ENCODE peak calls at places on chromosomes 6 and 20, in ten cellular contexts. Q is K562, J is ovary, Z is adrenal gland, D is IMR-90, N is transverse colon, P is endothelial cell of umbilical vein, U is body of pancreas, T is H1, V is breast epithelium. Y is an unnamed sample.

GRCh38 chr20:43187476-43188233 is 2.1 kb downstream of the PTPRT start:
- DNase-seq in Q (peak; percentile 79), J (peak; percentile 75), Z (peak; percentile 56), D (peak; percentile 44), N (peak; percentile 64), P (peak; percentile 58), U (peak; percentile 70), T (peak; percentile 90), V (peak; percentile 74), Y (no peak)

GRCh38 chr20:18632196-18632789 is 44.4 kb downstream of the DTD1 start:
- DNase-seq in Q (peak; percentile 50), J (peak; percentile 80), Z (peak; percentile 75), D (peak; percentile 59), N (peak; percentile 46), P (peak; percentile 49), U (peak; percentile 49), T (peak; percentile 80), V (peak; percentile 20), Y (peak; percentile 76)

GRCh38 chr20:57211949-57212889 is 54.2 kb downstream of the BMP7 start:
- DNase-seq in Q (no peak), J (peak; percentile 67), Z (peak; percentile 63), D (peak; percentile 84), N (peak; percentile 43), P (no peak), U (peak; percentile 93), T (peak; percentile 75), V (peak; percentile 77), Y (peak; percentile 68)

GRCh38 chr6:115740907-115741306 is 319.8 kb downstream of the FRK start:
- DNase-seq in Q (no peak), J (no peak), Z (no peak), D (no peak), N (no peak), P (no peak), U (no peak), T (no peak), V (no peak), Y (no peak)

GRCh38 chr6:138571174-138571573 is 71.9 kb upstream of the NHSL1 start:
- DNase-seq in Q (no peak), J (no peak), Z (no peak), D (peak; percentile 26), N (no peak), P (no peak), U (no peak), T (no peak), V (no peak), Y (no peak)

GRCh38 chr6:159038914-159039884 is 5.6 kb downstream of the TAGAP start:
- DNase-seq in Q (no peak), J (no peak), Z (no peak), D (peak; percentile 38), N (no peak), P (no peak), U (no peak), T (no peak), V (no peak), Y (peak; percentile 29)

GRCh38 chr6:84648444-84648843 is 116.0 kb downstream of the TBX18 start:
- DNase-seq in Q (no peak), J (no peak), Z (no peak), D (no peak), N (no peak), P (no peak), U (no peak), T (no peak), V (no peak), Y (no peak)

GRCh38 chr20:60966031-60966430 is 286.0 kb upstream of the CDH4 start:
- DNase-seq in Q (no peak), J (no peak), Z (no peak), D (no peak), N (no peak), P (no peak), U (no peak), T (no peak), V (no peak), Y (no peak)

GRCh38 chr20:32432277-32432676 is 74.1 kb downstream of the ASXL1 start:
- DNase-seq in Q (no peak), J (no peak), Z (no peak), D (no peak), N (no peak), P (peak; percentile 52), U (no peak), T (no peak), V (no peak), Y (no peak)

GRCh38 chr6:55678330-55679224 is 99.6 kb upstream of the HMGCLL1 start:
- DNase-seq in Q (no peak), J (no peak), Z (no peak), D (peak; percentile 25), N (no peak), P (no peak), U (no peak), T (no peak), V (no peak), Y (no peak)

GRCh38 chr6:125300992-125301434 is 754 bp downstream of the HDDC2 start:
- DNase-seq in Q (peak; percentile 23), J (no peak), Z (no peak), D (peak; percentile 51), N (no peak), P (peak; percentile 26), U (no peak), T (no peak), V (no peak), Y (no peak)

GRCh38 chr20:18267815-18268214 is 20.5 kb upstream of the ZNF133 start:
- DNase-seq in Q (no peak), J (no peak), Z (no peak), D (no peak), N (no peak), P (peak; percentile 7), U (no peak), T (no peak), V (no peak), Y (no peak)

GRCh38 chr6:89542856-89543254 is 95.7 kb downstream of the LYRM2 start:
- DNase-seq in Q (no peak), J (no peak), Z (no peak), D (no peak), N (no peak), P (no peak), U (no peak), T (no peak), V (no peak), Y (no peak)
- H3K27ac ChIP-seq in Q (no peak overlapping the region), J (no peak overlapping the region), Z (no peak overlapping the region), D (no peak overlapping the region), N (no peak overlapping the region), P (no peak overlapping the region), U (no peak overlapping the region), T (no peak overlapping the region), V (no peak overlapping the region), Y (no peak overlapping the region)

GRCh38 chr20:49285813-49286494 is 8.1 kb upstream of the ZNFX1 start:
- DNase-seq in Q (no peak), J (no peak), Z (no peak), D (no peak), N (no peak), P (no peak), U (no peak), T (no peak), V (no peak), Y (no peak)
- TF ChIP-seq POLR2A in Q (peak; percentile 22), J (no peak), Z (no peak), D (no peak), N (no peak), P (peak; percentile 69), U (no peak), T (peak; percentile 55), V (no peak), Y (no peak)

GRCh38 chr20:63787302-63787701 is 43.8 kb downstream of the ZBTB46 start:
- DNase-seq in Q (no peak), J (no peak), Z (no peak), D (no peak), N (no peak), P (no peak), U (no peak), T (no peak), V (no peak), Y (no peak)

GRCh38 chr20:63782521-63782971 is 43.0 kb downstream of the SLC2A4RG start:
- DNase-seq in Q (no peak), J (no peak), Z (no peak), D (no peak), N (no peak), P (no peak), U (no peak), T (no peak), V (no peak), Y (no peak)

GRCh38 chr20:63783970-63784369 is 44.4 kb downstream of the SLC2A4RG start:
- DNase-seq in Q (no peak), J (no peak), Z (no peak), D (no peak), N (no peak), P (no peak), U (no peak), T (no peak), V (no peak), Y (no peak)

GRCh38 chr20:63787749-63788148 is 43.3 kb downstream of the ZBTB46 start:
- DNase-seq in Q (no peak), J (no peak), Z (no peak), D (no peak), N (no peak), P (no peak), U (no peak), T (no peak), V (no peak), Y (no peak)

DNA sequence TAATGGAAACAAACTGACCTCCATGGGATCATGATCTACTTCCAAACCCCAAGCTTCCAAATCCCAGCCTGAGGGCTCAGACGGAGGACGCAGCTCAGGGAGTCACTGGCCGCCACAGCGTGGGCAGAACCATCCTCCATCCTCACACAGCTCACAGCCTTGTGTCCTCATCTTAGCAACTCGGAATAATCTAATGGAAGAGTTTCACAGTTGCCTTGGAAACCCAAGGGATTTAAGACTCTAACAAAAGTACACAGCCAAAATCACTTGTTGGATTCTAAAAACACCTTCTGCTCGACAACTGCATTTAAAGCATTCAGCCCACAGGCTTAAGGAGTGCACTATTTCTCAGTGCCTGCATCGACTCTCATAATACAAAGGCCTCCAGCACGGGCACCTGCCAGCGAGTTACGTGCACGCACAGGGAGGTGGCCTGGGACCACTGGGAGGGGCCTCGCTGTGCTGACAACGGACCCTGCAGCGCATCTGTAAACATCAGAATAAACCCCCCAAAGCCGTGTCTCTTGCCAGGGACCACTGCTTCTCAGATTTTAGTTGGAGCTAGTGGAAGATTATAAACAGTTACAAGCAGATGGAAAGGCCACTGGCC is 45.3 kb downstream of the ZBTB46 start:
- DNase-seq in Q (no peak), J (no peak), Z (no peak), D (no peak), N (no peak), P (no peak), U (no peak), T (no peak), V (no peak), Y (no peak)
- H3K27ac ChIP-seq in Q (no peak overlapping the region), J (no peak overlapping the region), Z (no peak overlapping the region), D (no peak overlapping the region), N (no peak overlapping the region), P (no peak overlapping the region), U (no peak overlapping the region), T (no peak overlapping the region), V (peak overlapping the region; percentile 58), Y (no peak overlapping the region)

DNA sequence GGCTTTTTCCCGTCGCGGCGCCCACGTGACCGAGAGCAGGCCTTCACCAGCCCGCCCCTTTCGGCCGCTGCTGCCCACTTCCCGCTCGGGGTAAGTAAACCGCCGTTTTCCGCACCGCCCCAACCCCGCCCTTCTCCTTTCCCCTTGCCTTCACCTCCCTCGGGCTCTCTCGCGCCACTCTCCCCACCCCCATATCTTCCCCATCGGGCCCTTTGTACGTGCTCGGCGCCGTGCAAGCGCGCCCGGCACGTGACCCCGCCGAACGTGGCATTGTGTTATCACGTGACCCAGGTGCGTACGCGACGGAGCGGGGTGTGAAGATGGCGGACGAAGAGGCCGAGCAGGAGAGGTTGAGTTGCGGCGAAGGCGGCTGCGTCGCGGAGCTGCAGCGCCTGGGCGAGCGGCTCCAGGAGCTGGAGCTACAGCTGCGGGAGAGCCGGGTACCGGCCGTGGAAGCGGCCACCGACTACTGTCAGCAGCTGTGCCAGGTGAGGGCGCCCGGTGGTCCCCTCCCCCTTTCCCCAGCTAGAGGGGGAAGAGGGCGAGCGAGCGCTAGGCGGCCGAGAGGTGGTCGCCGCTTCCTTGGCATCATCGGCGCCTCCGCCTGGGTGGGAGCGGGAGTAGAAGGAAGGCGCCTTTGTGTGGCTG is at the start of gene ZNF292:
- DNase-seq in Q (peak; percentile 86), J (peak; percentile 96), Z (peak; percentile 97), D (peak; percentile 97), N (peak; percentile 98), P (peak; percentile 98), U (peak; percentile 94), T (peak; percentile 96), V (peak; percentile 96), Y (peak; percentile 94)
- TF ChIP-seq POLR2A in Q (peak; percentile 72), J (peak; percentile 56), Z (peak; percentile 72), D (peak; percentile 59), N (peak; percentile 76), P (no peak), U (peak; percentile 39), T (peak; percentile 85), V (peak; percentile 61), Y (peak; percentile 60)